ENCODE peak calls at places on chromosomes 11 and 22, in seven cellular contexts. M is stimulated activated CD8-positive, alpha-beta memory T cell treated with anti-CD3 and anti-CD28 coated beads, Interleukin-15, amount 100 ng/mL, for 1 hour; B is neuronal stem cell; V is astrocyte of the hippocampus; Y is WTC11; O is activated CD4-positive, alpha-beta T cell treated with anti-CD3 and anti-CD28 coated beads, Interleukin-2, amount 50 U/mL, for 1 hour; Z is activated CD8-positive, alpha-beta memory T cell treated with anti-CD3 and anti-CD28 coated beads for 48 hours. G is an unnamed sample.

GRCh38 chr22:23218867-23219251 is 38.5 kb downstream of the BCR start:
- DNase-seq in Z (no peak), V (peak; percentile 67), O (no peak), M (no peak), Y (peak; percentile 55), B (no peak), G (no peak)

GRCh38 chr11:71140206-71140919 is 112.0 kb downstream of the SHANK2 start:
- DNase-seq in V (no peak), Z (no peak), M (no peak), Y (no peak), B (no peak), O (no peak), G (no peak)

GRCh38 chr11:36186340-36186739 is 102.9 kb downstream of the COMMD9 start:
- DNase-seq in Z (no peak), V (peak; percentile 88), Y (no peak), M (no peak), B (no peak), O (no peak), G (no peak)

GRCh38 chr11:5476184-5476819 is 12.2 kb upstream of the OR52D1 start:
- DNase-seq in Z (no peak), V (peak; percentile 67), Y (peak; percentile 43), B (peak; percentile 38), M (peak; percentile 4), O (peak; percentile 20), G (no peak)

GRCh38 chr11:124086447-124086846 is 28.8 kb upstream of the VWA5A start:
- DNase-seq in O (no peak), V (peak; percentile 51), Z (no peak), B (no peak), M (no peak), Y (no peak), G (no peak)

GRCh38 chr11:65911682-65912568 is 6.9 kb downstream of the C11orf68 start:
- DNase-seq in B (no peak), M (no peak), O (no peak), Y (peak; percentile 69), Z (no peak), V (peak; percentile 73), G (no peak)

GRCh38 chr11:35285471-35285870 is 133.9 kb downstream of the SLC1A2 start:
- DNase-seq in Z (no peak), B (no peak), M (no peak), O (no peak), Y (no peak), V (no peak), G (no peak)

GRCh38 chr22:29751139-29751538 is 15.7 kb downstream of the ZMAT5 start:
- DNase-seq in O (no peak), Z (no peak), V (no peak), M (no peak), B (no peak), Y (no peak), G (no peak)

GRCh38 chr11:10515418-10515817 is 25.6 kb downstream of the RNF141 start:
- DNase-seq in O (no peak), Y (no peak), B (no peak), V (no peak), Z (no peak), M (no peak), G (no peak)

GRCh38 chr22:22446527-22446926 is 62.0 kb downstream of the ZNF280B start:
- DNase-seq in V (no peak), Y (no peak), B (no peak), Z (no peak), M (no peak), O (no peak), G (no peak)

GRCh38 chr22:49660794-49661781 is 166.6 kb downstream of the BRD1 start:
- DNase-seq in B (no peak), M (no peak), Y (peak; percentile 7), Z (no peak), V (no peak), O (no peak), G (no peak)

GRCh38 chr11:12403995-12404345 is 26.6 kb downstream of the PARVA start:
- DNase-seq in O (no peak), V (no peak), B (no peak), Z (no peak), M (no peak), Y (no peak), G (no peak)

GRCh38 chr22:41917906-41918791 is 3.3 kb upstream of the SHISA8 start:
- DNase-seq in B (no peak), O (no peak), Z (no peak), M (no peak), Y (no peak), V (peak; percentile 58), G (no peak)

GRCh38 chr11:103528046-103528445 is 418.8 kb downstream of the DYNC2H1 start:
- DNase-seq in B (no peak), O (no peak), Z (no peak), Y (no peak), M (no peak), V (no peak), G (no peak)

GRCh38 chr22:23833911-23834317 is 4.9 kb downstream of the DERL3 start:
- DNase-seq in V (no peak), M (no peak), Z (no peak), Y (no peak), B (no peak), O (no peak), G (no peak)

GRCh38 chr22:38441620-38442287 is 13.2 kb downstream of the KCNJ4 start:
- DNase-seq in O (no peak), M (no peak), B (no peak), V (peak; percentile 24), Z (no peak), Y (no peak), G (no peak)

GRCh38 chr22:41683616-41684015 is 5.1 kb downstream of the SNU13 start:
- DNase-seq in O (no peak), M (no peak), Y (no peak), V (no peak), B (no peak), Z (no peak), G (no peak)

GRCh38 chr11:120540744-120541143 is 29.2 kb downstream of the GRIK4 start:
- DNase-seq in Z (no peak), O (no peak), Y (no peak), V (no peak), M (no peak), B (no peak), G (no peak)

GRCh38 chr11:134950692-134951304 is 538.8 kb upstream of the B3GAT1 start:
- DNase-seq in Z (no peak), M (no peak), B (no peak), Y (no peak), V (peak; percentile 36), O (no peak), G (no peak)

GRCh38 chr11:17229481-17230152 is 21.8 kb upstream of the PIK3C2A start:
- DNase-seq in O (no peak), Z (no peak), M (no peak), Y (no peak), V (no peak), B (no peak), G (no peak)

GRCh38 chr11:125082611-125083311 is 19.7 kb downstream of the SLC37A2 start:
- DNase-seq in B (no peak), Y (no peak), V (peak; percentile 84), Z (no peak), O (no peak), M (no peak), G (no peak)

GRCh38 chr22:31790240-31790639 is 36.4 kb downstream of the DEPDC5 start:
- DNase-seq in Z (no peak), M (no peak), B (no peak), O (no peak), V (no peak), Y (no peak), G (no peak)

GRCh38 chr11:34161812-34162506 is 56.5 kb downstream of the NAT10 start:
- DNase-seq in B (no peak), M (no peak), V (peak; percentile 53), Y (no peak), Z (peak; percentile 42), O (no peak), G (no peak)

GRCh38 chr11:33257160-33257896 is at the start of gene HIPK3:
- DNase-seq in B (peak; percentile 77), O (peak; percentile 72), Z (peak; percentile 68), V (peak; percentile 95), M (peak; percentile 38), Y (peak; percentile 83), G (peak; percentile 72)

GRCh38 chr11:96426356-96427103 is 36.7 kb downstream of the JRKL start:
- DNase-seq in M (no peak), B (peak; percentile 44), V (peak; percentile 64), Z (no peak), Y (no peak), O (no peak), G (no peak)

GRCh38 chr11:35216962-35217667 is 78.1 kb downstream of the CD44 start:
- DNase-seq in V (no peak), O (peak; percentile 32), M (no peak), Y (no peak), B (no peak), Z (no peak), G (no peak)

GRCh38 chr11:31641477-31642062 is 132.0 kb downstream of the ELP4 start:
- DNase-seq in V (peak; percentile 66), Z (no peak), M (no peak), O (no peak), B (peak; percentile 38), Y (peak; percentile 65), G (no peak)

GRCh38 chr11:75022759-75023396 is 34.1 kb downstream of the NEU3 start:
- DNase-seq in B (peak; percentile 78), V (peak; percentile 91), O (peak; percentile 74), Z (peak; percentile 36), M (peak; percentile 49), Y (peak; percentile 91), G (peak; percentile 85)